ENCODE peak calls at places on chromosomes 6 and 20, in ten cellular contexts. Y is heart right ventricle, C is ovary, X is psoas muscle, U is WERI-Rb-1, Z is upper lobe of left lung, E is tibial artery, S is left lung, G is PC-3, F is HL-60. K is an unnamed sample.

GRCh38 chr6:31157543-31158139 is at the start of gene CCHCR1:
- DNase-seq in Y (no peak), C (no peak), X (no peak), U (no peak), Z (no peak), E (no peak), S (no peak), G (no peak), F (no peak), K (no peak)

GRCh38 chr6:17278289-17279061 is 2.7 kb upstream of the RBM24 start:
- DNase-seq in Y (no peak), C (no peak), X (no peak), U (no peak), Z (no peak), E (no peak), S (no peak), G (peak; percentile 90), F (no peak), K (no peak)

GRCh38 chr20:63955281-63955845 is 853 bp downstream of the UCKL1 start:
- DNase-seq in Y (no peak), C (no peak), X (peak; percentile 50), U (no peak), Z (peak; percentile 66), E (no peak), S (no peak), G (peak; percentile 35), F (peak; percentile 41), K (no peak)

GRCh38 chr6:75344455-75344854 is 59.9 kb upstream of the TMEM30A start:
- DNase-seq in Y (no peak), C (no peak), X (no peak), U (no peak), Z (no peak), E (no peak), S (no peak), G (no peak), F (no peak), K (no peak)

GRCh38 chr6:35026434-35027222 is 114.5 kb downstream of the TCP11 start:
- DNase-seq in Y (no peak), C (no peak), X (no peak), U (no peak), Z (peak; percentile 51), E (no peak), S (no peak), G (peak; percentile 65), F (no peak), K (no peak)

GRCh38 chr6:45637611-45638257 is 260.0 kb upstream of the SUPT3H start:
- DNase-seq in Y (no peak), C (no peak), X (no peak), U (no peak), Z (no peak), E (no peak), S (no peak), G (peak; percentile 36), F (no peak), K (no peak)

GRCh38 chr20:32470025-32470861 is 112.1 kb downstream of the ASXL1 start:
- DNase-seq in Y (peak; percentile 84), C (no peak), X (peak; percentile 69), U (peak; percentile 66), Z (peak; percentile 72), E (peak; percentile 48), S (peak; percentile 90), G (peak; percentile 38), F (peak; percentile 60), K (no peak)

GRCh38 chr6:43644940-43645612 is at the start of gene RSPH9:
- DNase-seq in Y (peak; percentile 61), C (peak; percentile 51), X (peak; percentile 71), U (no peak), Z (peak; percentile 83), E (peak; percentile 58), S (peak; percentile 95), G (no peak), F (no peak), K (no peak)

GRCh38 chr6:168030218-168030693 is 32.8 kb downstream of the KIF25 start:
- DNase-seq in Y (no peak), C (no peak), X (no peak), U (no peak), Z (no peak), E (no peak), S (no peak), G (no peak), F (no peak), K (no peak)

GRCh38 chr6:168031411-168032382 is 34.2 kb downstream of the KIF25 start:
- DNase-seq in Y (peak; percentile 61), C (no peak), X (no peak), U (no peak), Z (no peak), E (no peak), S (no peak), G (no peak), F (no peak), K (no peak)

GRCh38 chr6:168033791-168034190 is 36.3 kb downstream of the KIF25 start:
- DNase-seq in Y (no peak), C (no peak), X (no peak), U (no peak), Z (no peak), E (no peak), S (no peak), G (no peak), F (no peak), K (no peak)

GRCh38 chr6:168030881-168031280 is 33.4 kb downstream of the KIF25 start:
- DNase-seq in Y (no peak), C (no peak), X (no peak), U (no peak), Z (no peak), E (no peak), S (no peak), G (no peak), F (no peak), K (no peak)

DNA sequence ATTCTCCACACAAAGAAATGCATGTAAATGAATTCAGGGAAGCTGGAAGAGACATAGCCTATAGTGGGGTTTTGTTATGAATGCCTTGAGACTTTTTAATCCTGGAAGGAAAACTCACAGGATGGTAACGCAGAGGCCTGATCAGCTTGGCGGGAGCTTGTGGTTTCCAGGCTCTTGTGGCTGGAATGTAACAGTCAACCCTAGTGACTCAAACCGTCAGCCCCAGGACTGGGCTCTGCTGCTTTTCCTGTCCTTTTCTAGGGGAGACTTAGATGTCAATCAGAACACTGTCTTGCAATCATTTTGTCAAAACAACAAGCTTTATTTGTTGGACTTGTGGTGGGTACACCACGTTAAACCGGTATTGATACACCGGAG is 34.9 kb downstream of the KIF25 start:
- DNase-seq in Y (peak; percentile 27), C (no peak), X (no peak), U (no peak), Z (no peak), E (no peak), S (no peak), G (peak; percentile 50), F (no peak), K (no peak)
- TF ChIP-seq CTCF in Y (no peak), C (no peak), X (peak; percentile 12), U (no peak), Z (no peak), E (no peak), S (no peak), G (no peak), F (no peak), K (no peak)

GRCh38 chr6:158086706-158087518 is 81.2 kb downstream of the SERAC1 start:
- DNase-seq in Y (peak; percentile 39), C (peak; percentile 86), X (no peak), U (no peak), Z (peak; percentile 68), E (peak; percentile 74), S (no peak), G (no peak), F (peak; percentile 90), K (no peak)

GRCh38 chr6:158085261-158086053 is 82.6 kb downstream of the SERAC1 start:
- DNase-seq in Y (no peak), C (no peak), X (no peak), U (no peak), Z (no peak), E (no peak), S (no peak), G (no peak), F (no peak), K (no peak)

GRCh38 chr6:158086054-158086705 is 81.9 kb downstream of the SERAC1 start:
- DNase-seq in Y (no peak), C (no peak), X (no peak), U (no peak), Z (no peak), E (no peak), S (no peak), G (no peak), F (peak; percentile 93), K (no peak)

GRCh38 chr6:158083687-158084325 is 84.3 kb downstream of the SERAC1 start:
- DNase-seq in Y (no peak), C (no peak), X (no peak), U (no peak), Z (no peak), E (no peak), S (no peak), G (no peak), F (no peak), K (no peak)

DNA sequence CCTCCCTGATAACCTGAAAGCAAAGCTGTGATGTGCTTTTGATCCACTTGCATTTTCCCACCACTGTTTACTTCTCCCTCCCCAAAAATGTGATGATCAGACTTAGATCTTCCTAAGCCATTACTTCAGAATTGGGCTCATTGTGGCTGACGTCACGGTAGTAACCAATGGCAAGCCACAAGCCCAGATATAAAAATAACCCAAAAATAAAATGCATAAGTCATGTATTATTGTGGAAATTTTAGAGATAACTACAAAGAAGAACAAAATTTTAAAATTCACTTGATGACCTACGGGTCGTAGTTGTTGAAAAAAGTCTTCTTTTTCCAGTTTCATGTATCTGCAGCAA is 80.6 kb downstream of the SERAC1 start:
- DNase-seq in Y (no peak), C (peak; percentile 65), X (no peak), U (no peak), Z (no peak), E (no peak), S (no peak), G (no peak), F (peak; percentile 40), K (no peak)
- H3K27ac ChIP-seq in Y (peak overlapping the region; percentile 37), C (peak overlapping the region; percentile 89), X (no peak overlapping the region), U (no peak overlapping the region), Z (peak overlapping the region; percentile 53), E (peak overlapping the region; percentile 88), S (peak overlapping the region; percentile 66), G (no peak overlapping the region), F (peak overlapping the region; percentile 99), K (peak overlapping the region; percentile 83)

DNA sequence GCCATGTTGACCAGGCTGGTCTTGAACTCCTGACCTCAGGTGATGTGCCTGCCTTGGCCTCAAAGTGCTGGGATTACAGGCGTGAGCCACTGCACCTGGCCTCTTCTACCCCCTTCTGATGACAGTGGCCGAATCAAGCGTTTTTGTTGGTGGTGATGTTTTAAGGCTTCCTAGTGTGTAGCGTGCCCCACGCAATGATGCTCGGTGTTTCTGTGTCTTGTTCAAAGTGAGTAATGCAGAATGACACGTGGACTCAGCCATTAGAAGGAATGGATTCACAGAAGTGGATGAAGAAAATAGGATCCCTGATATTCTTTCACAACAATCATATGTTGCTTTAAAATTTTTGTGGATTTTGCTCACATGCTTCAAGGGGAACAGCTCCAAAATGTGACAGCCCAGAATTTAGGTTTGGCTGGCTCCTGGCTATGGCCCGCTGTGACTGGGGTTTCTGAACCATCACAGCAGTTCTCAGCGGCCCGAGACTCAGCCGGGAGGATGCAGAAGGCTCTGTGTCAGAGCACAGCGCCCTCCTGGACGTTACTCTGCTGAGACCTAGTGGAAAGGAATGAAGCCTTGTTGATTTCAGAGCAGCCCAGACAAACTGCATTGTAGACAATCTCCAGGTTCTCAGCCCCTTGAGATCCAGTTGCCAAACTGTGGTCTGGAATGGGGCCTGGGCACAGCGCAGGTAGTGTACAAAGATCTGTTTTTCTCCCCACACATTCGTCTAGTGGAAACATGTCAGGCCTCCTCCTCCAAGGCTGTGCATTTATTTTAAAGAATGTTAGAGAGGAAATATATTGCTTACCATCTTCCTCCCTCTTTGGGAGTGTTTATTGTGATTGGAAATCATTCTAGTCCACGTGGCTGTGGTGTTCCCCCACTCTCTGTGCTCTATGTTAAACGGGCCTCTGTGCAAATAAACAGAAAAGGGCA is 57.5 kb upstream of the TIAM2 start:
- DNase-seq in Y (no peak), C (no peak), X (no peak), U (no peak), Z (no peak), E (no peak), S (no peak), G (no peak), F (no peak), K (no peak)
- TF ChIP-seq CTCF in Y (no peak), C (no peak), X (no peak), U (peak; percentile 31), Z (no peak), E (no peak), S (no peak), G (no peak), F (no peak), K (no peak)

DNA sequence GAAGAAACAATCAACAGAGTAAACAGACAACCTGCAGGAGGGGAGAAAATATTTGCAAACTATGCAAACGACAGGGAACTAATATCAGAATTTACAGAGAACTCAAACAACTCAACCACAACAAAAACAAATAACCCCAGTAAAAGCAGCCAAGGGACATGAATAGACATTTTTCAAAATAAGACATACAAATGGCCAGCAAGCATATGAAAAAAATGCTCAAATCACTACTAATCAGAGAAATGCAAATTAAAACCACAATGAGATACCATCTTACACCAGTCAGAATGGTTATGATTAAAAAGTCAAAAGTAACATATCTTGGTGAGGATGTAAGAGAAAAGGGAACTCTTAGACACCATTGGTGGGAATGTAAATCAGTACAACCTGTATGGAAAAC is 215.0 kb downstream of the THBS2 start:
- DNase-seq in Y (no peak), C (no peak), X (no peak), U (no peak), Z (no peak), E (no peak), S (no peak), G (no peak), F (no peak), K (no peak)
- H3K27ac ChIP-seq in Y (no peak overlapping the region), C (no peak overlapping the region), X (no peak overlapping the region), U (no peak overlapping the region), Z (no peak overlapping the region), E (no peak overlapping the region), S (no peak overlapping the region), G (no peak overlapping the region), F (no peak overlapping the region), K (no peak overlapping the region)